ENCODE peak calls at places on chromosomes 16 and 17, in five cellular contexts. G, H, Q, P and W are unnamed samples.
A peak's percentile ranks its signal among the peaks of the same experiment; 100 is the strongest.

GRCh38 chr16:3690470-3690918 is 26.8 kb downstream of the TRAP1 start:
- DNase-seq in G (peak; percentile 93), H (peak; percentile 86), Q (peak; percentile 86), P (peak; percentile 94), W (peak; percentile 95)

GRCh38 chr17:41322264-41322902 is 6.9 kb upstream of the KRTAP17-1 start:
- DNase-seq in G (no peak), H (peak; percentile 42), Q (no peak), P (peak; percentile 79), W (no peak)

GRCh38 chr16:88634141-88634993 is 4.0 kb upstream of the IL17C start:
- DNase-seq in G (no peak), H (no peak), Q (no peak), P (peak; percentile 23), W (no peak)

GRCh38 chr17:81980752-81981239 is 3.4 kb downstream of the ASPSCR1 start:
- DNase-seq in G (no peak), H (no peak), Q (no peak), P (no peak), W (no peak)

GRCh38 chr16:11452746-11453344 is 107.6 kb downstream of the RMI2 start:
- DNase-seq in G (no peak), H (no peak), Q (no peak), P (no peak), W (no peak)

GRCh38 chr16:1887711-1888354 is 15.9 kb upstream of the MEIOB start:
- DNase-seq in G (no peak), H (no peak), Q (no peak), P (no peak), W (peak; percentile 47)

GRCh38 chr17:71633391-71633849 is 487.4 kb upstream of the SOX9 start:
- DNase-seq in G (no peak), H (peak; percentile 70), Q (no peak), P (peak; percentile 92), W (no peak)

GRCh38 chr17:80899402-80900268 is 92.0 kb upstream of the CHMP6 start:
- DNase-seq in G (peak; percentile 54), H (no peak), Q (peak; percentile 78), P (peak; percentile 16), W (no peak)

GRCh38 chr16:1154291-1154886 is 1.5 kb downstream of the CACNA1H start:
- DNase-seq in G (no peak), H (no peak), Q (no peak), P (no peak), W (no peak)

GRCh38 chr17:77470800-77471733 is 330.3 kb downstream of the SEC14L1 start:
- DNase-seq in G (no peak), H (no peak), Q (no peak), P (peak; percentile 43), W (no peak)

GRCh38 chr17:72566671-72567484 is 446.1 kb downstream of the SOX9 start:
- DNase-seq in G (no peak), H (no peak), Q (no peak), P (no peak), W (peak; percentile 47)

GRCh38 chr17:76611747-76612143 is 26.1 kb upstream of the ST6GALNAC2 start:
- DNase-seq in G (no peak), H (no peak), Q (peak; percentile 17), P (no peak), W (no peak)

GRCh38 chr17:76004750-76005262 is 4.2 kb downstream of the CDK3 start:
- DNase-seq in G (no peak), H (no peak), Q (no peak), P (peak; percentile 58), W (no peak)

GRCh38 chr17:61179316-61179715 is 220.3 kb upstream of the TBX2 start:
- DNase-seq in G (no peak), H (no peak), Q (no peak), P (no peak), W (no peak)

GRCh38 chr16:81432899-81433560 is 11.6 kb upstream of the CMIP start:
- DNase-seq in G (no peak), H (no peak), Q (no peak), P (no peak), W (no peak)

GRCh38 chr17:79818026-79818758 is 21.0 kb downstream of the CBX4 start:
- DNase-seq in G (no peak), H (no peak), Q (no peak), P (no peak), W (no peak)

GRCh38 chr17:1200440-1200839 is 20.7 kb upstream of the ABR start:
- DNase-seq in G (no peak), H (no peak), Q (no peak), P (no peak), W (no peak)

GRCh38 chr17:73308017-73308823 is 3.6 kb downstream of the CDC42EP4 start:
- DNase-seq in G (peak; percentile 96), H (no peak), Q (peak; percentile 96), P (peak; percentile 93), W (no peak)

GRCh38 chr17:70691150-70691549 is 521.8 kb downstream of the KCNJ2 start:
- DNase-seq in G (no peak), H (no peak), Q (no peak), P (no peak), W (no peak)

GRCh38 chr16:78210305-78210704 is 110.9 kb downstream of the WWOX start:
- DNase-seq in G (no peak), H (no peak), Q (no peak), P (peak; percentile 29), W (no peak)

GRCh38 chr17:6437956-6438355 is 3.0 kb upstream of the AIPL1 start:
- DNase-seq in G (no peak), H (no peak), Q (no peak), P (no peak), W (no peak)
- TF ChIP-seq CTCF in G (no peak), H (no peak), Q (no peak), P (no peak), W (no peak)

DNA sequence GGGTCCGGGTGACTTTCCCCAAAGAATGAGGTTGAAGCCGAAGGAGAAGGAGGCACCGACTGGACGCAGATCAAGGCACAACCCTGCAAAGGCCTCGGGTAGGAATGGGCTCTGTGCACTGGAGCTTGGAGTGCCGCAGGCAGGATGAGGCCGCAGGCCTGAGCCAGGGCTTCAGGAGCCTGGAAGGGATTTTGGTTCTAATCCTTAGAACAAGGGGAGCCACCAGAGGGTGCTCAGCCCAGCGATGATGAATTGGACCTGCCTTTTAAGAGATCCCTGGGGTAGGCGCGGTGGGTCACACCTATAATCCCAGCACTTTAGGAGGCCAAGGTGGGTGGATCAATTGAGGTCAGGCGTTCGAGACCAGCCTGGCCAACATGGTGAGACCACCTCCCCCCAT is 8.1 kb downstream of the CIBAR2 start:
- DNase-seq in G (no peak), H (no peak), Q (no peak), P (no peak), W (no peak)
- TF ChIP-seq CTCF in G (no peak), H (peak; percentile 3), Q (no peak), P (no peak), W (peak; percentile 13)

GRCh38 chr17:57515662-57516211 is 229.4 kb downstream of the CCDC182 start:
- DNase-seq in G (no peak), H (no peak), Q (no peak), P (no peak), W (no peak)
- TF ChIP-seq CTCF in G (no peak), H (peak; percentile 4), Q (no peak), P (peak; percentile 16), W (peak; percentile 67)

DNA sequence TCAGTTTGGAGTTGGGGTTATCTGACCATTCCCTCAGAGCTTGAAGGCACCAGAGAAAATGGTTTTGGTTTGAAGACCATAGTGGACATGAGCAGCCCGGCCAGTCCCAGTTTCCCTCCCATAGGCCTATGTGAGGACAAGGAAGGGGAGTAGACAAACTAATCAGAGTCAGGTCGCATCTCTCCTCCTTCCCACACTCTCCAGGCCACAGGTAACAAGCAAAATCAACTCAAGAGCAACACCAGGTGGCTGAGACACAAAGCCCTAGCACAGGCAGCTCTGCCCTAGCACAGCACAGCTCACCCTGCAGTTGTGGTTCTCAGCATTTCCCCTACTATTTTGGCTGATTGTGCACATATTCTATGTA is 7.2 kb downstream of the SUPT4H1 start:
- DNase-seq in G (no peak), H (no peak), Q (no peak), P (no peak), W (no peak)
- TF ChIP-seq CTCF in G (no peak), H (no peak), Q (no peak), P (no peak), W (no peak)

DNA sequence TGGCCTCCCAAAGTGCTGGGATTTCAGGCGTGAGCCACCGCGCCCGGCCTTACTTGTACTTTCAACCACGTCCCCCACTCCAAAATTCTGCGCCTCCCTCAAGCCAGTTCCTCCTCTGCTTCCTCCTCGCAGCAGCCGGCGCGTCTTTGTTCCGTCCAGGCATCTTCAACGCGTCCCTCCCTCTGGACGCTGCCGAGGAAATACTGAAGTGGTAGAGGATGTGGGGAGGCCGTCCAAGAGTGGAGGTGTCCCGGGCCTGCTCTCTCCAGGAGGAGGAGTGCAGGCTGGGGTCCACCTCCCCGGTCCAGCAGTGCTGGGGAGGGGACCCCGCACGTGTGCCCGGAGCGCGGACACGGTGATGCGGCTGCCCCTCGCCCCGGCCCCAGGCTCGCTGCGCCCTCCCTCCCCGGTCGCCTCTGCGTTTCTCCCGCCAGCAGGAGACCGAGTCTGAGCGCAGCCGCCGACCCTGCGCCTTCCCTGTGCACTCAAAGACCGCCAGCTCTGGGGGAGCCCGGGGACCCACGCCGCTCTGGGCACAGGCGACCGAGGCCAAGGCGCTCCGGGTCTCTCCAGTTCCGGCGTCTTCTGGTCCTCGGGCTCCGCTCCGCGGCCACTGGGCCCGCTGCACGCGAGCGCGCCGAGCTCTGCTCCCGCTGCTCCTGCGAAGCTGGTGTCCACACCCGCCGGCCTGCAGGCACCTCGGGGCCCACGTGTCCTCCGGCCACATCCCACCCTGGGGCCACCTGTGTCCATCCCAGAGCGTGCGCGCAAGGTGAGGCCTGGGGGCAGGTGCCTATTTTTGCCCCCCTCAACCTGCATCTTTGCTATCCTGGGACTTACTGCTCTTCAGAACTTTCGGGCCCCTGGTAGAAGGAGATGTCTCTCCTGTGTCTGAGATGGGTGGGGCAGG is 31.7 kb downstream of the OSBPL7 start:
- DNase-seq in G (peak; percentile 71), H (no peak), Q (no peak), P (peak; percentile 38), W (no peak)
- TF ChIP-seq CTCF in G (peak; percentile 40), H (peak; percentile 52), Q (peak; percentile 38), P (peak; percentile 54), W (peak; percentile 79)